ENCODE peak calls at places on chromosome 20, in four cellular contexts. L is heart left ventricle, Y is HS-27A, J is germinal center. V is an unnamed sample.

GRCh38 chr20:22836877-22837276 is 198.2 kb upstream of the SSTR4 start:
- DNase-seq in L (no peak), Y (no peak), J (no peak), V (no peak)

GRCh38 chr20:36988494-36988966 is 37.0 kb upstream of the SAMHD1 start:
- DNase-seq in J (no peak), Y (no peak), L (no peak), V (no peak)

GRCh38 chr20:36091561-36092423 is 62.7 kb upstream of the EPB41L1 start:
- DNase-seq in J (no peak), Y (no peak), L (no peak), V (no peak)

GRCh38 chr20:10970109-10970508 is 296.3 kb upstream of the JAG1 start:
- DNase-seq in Y (no peak), J (no peak), L (no peak), V (no peak)

GRCh38 chr20:3621111-3621510 is 42.1 kb downstream of the GFRA4 start:
- DNase-seq in Y (no peak), L (no peak), J (no peak), V (no peak)

GRCh38 chr20:37501940-37502339 is 19.1 kb upstream of the NNAT start:
- DNase-seq in L (no peak), Y (no peak), J (no peak), V (no peak)

GRCh38 chr20:56358070-56358469 is 704 bp upstream of the FAM210B start:
- DNase-seq in J (no peak), Y (no peak), L (no peak), V (no peak)

GRCh38 chr20:42277203-42277602 is 659.0 kb upstream of the CHD6 start:
- DNase-seq in L (no peak), Y (no peak), J (no peak), V (no peak)

GRCh38 chr20:25296094-25297093 is 48.5 kb downstream of the PYGB start:
- DNase-seq in L (no peak), J (peak; percentile 56), Y (no peak), V (peak; percentile 53)

GRCh38 chr20:32203556-32204484 is 3.7 kb downstream of the PLAGL2 start:
- DNase-seq in Y (no peak), J (no peak), L (peak; percentile 48), V (no peak)

GRCh38 chr20:62664316-62664971 is 22.1 kb downstream of the SLCO4A1 start:
- DNase-seq in Y (no peak), J (no peak), L (peak; percentile 25), V (no peak)

GRCh38 chr20:45968801-45969711 is 2.9 kb downstream of the ZNF335 start:
- DNase-seq in L (no peak), Y (no peak), J (no peak), V (peak; percentile 19)

GRCh38 chr20:10696650-10697049 is 22.9 kb upstream of the JAG1 start:
- DNase-seq in L (no peak), Y (no peak), J (peak; percentile 52), V (no peak)

GRCh38 chr20:44028868-44029847 is 114.5 kb downstream of the TOX2 start:
- DNase-seq in Y (no peak), L (no peak), J (no peak), V (no peak)

GRCh38 chr20:38145094-38146075 is 19.7 kb downstream of the TGM2 start:
- DNase-seq in J (no peak), Y (no peak), L (no peak), V (peak; percentile 64)

GRCh38 chr20:36408219-36408618 is 102.1 kb downstream of the DLGAP4 start:
- DNase-seq in Y (no peak), L (no peak), J (no peak), V (no peak)

GRCh38 chr20:14997791-14998190 is 660.4 kb upstream of the FLRT3 start:
- DNase-seq in Y (peak; percentile 90), L (no peak), J (no peak), V (no peak)

GRCh38 chr20:22729616-22730236 is 145.4 kb upstream of the FOXA2 start:
- DNase-seq in L (no peak), J (no peak), Y (no peak), V (no peak)

GRCh38 chr20:46366826-46367225 is 39.6 kb downstream of the ELMO2 start:
- DNase-seq in J (no peak), Y (no peak), L (no peak), V (no peak)

GRCh38 chr20:58895099-58895795 is 42.7 kb downstream of the GNAS start:
- DNase-seq in Y (no peak), L (no peak), J (no peak), V (no peak)

GRCh38 chr20:48761023-48761785 is 66.6 kb downstream of the PREX1 start:
- DNase-seq in L (peak; percentile 49), Y (no peak), J (no peak), V (no peak)

GRCh38 chr20:46220808-46221207 is 87.5 kb downstream of the CDH22 start:
- DNase-seq in Y (no peak), L (peak; percentile 67), J (no peak), V (no peak)

GRCh38 chr20:23406880-23407279 is 14.4 kb downstream of the NAPB start:
- DNase-seq in L (no peak), J (no peak), Y (no peak), V (no peak)

GRCh38 chr20:1086273-1087213 is 31.9 kb upstream of the PSMF1 start:
- DNase-seq in L (no peak), J (no peak), Y (no peak), V (no peak)

GRCh38 chr20:51542033-51542893 is at the start of gene NFATC2:
- DNase-seq in Y (no peak), L (peak; percentile 54), J (peak; percentile 94), V (no peak)

GRCh38 chr20:43458422-43458924 is 777 bp downstream of the SRSF6 start:
- DNase-seq in J (no peak), Y (no peak), L (no peak), V (no peak)

GRCh38 chr20:10521068-10521834 is 86.1 kb downstream of the SLX4IP start:
- DNase-seq in L (no peak), Y (peak; percentile 43), J (no peak), V (no peak)

GRCh38 chr20:60589624-60590023 is 631.4 kb downstream of the CDH26 start:
- DNase-seq in L (no peak), Y (no peak), J (no peak), V (no peak)

GRCh38 chr20:54680872-54681297 is 205.5 kb downstream of the DOK5 start:
- DNase-seq in L (no peak), Y (no peak), J (no peak), V (no peak)

GRCh38 chr20:3421985-3422384 is 14.5 kb upstream of the DNAAF9 start:
- DNase-seq in J (no peak), L (no peak), Y (no peak), V (no peak)

V was measured in ovary.